ENCODE peak calls at places on chromosome 15, in six cellular contexts. H is activated naive CD8-positive, alpha-beta T cell treated with anti-CD3 and anti-CD28 coated beads, Interleukin-2, amount 50 U/mL, for 24 hours; U is pancreas; P is Right ventricle myocardium superior; Y is HepG2; X is left cardiac atrium. A is an unnamed sample.

GRCh38 chr15:60682615-60683014 is 203.7 kb upstream of the ICE2 start:
- ATAC-seq in H (no peak), U (no peak), P (peak; percentile 84), Y (no peak), X (peak; percentile 81), A (no peak)

GRCh38 chr15:67533873-67534272 is 8.6 kb upstream of the MAP2K5 start:
- ATAC-seq in H (no peak), U (no peak), P (no peak), Y (no peak), X (no peak), A (no peak)

GRCh38 chr15:58221591-58222241 is 83.5 kb downstream of the AQP9 start:
- ATAC-seq in H (no peak), U (peak; percentile 75), P (no peak), Y (peak; percentile 96), X (no peak), A (peak; percentile 98)

GRCh38 chr15:87045741-87046140 is 966.1 kb downstream of the AGBL1 start:
- ATAC-seq in H (no peak), U (no peak), P (no peak), Y (no peak), X (no peak), A (no peak)

GRCh38 chr15:79294075-79294474 is 11.6 kb downstream of the ANKRD34C start:
- ATAC-seq in H (no peak), U (no peak), P (no peak), Y (no peak), X (no peak), A (no peak)

GRCh38 chr15:63991706-63992105 is 54.6 kb downstream of the DAPK2 start:
- ATAC-seq in H (no peak), U (no peak), P (peak; percentile 18), Y (no peak), X (no peak), A (no peak)

GRCh38 chr15:38683382-38684242 is 119.0 kb upstream of the RASGRP1 start:
- ATAC-seq in H (peak; percentile 77), U (peak; percentile 99), P (peak; percentile 81), Y (peak; percentile 84), X (peak; percentile 86), A (peak; percentile 93)

GRCh38 chr15:28252831-28253230 is 69.1 kb downstream of the HERC2 start:
- ATAC-seq in H (no peak), U (no peak), P (no peak), Y (no peak), X (no peak), A (no peak)

GRCh38 chr15:90819390-90819789 is 49.0 kb upstream of the FURIN start:
- ATAC-seq in H (peak; percentile 29), U (peak; percentile 86), P (peak; percentile 86), Y (peak; percentile 44), X (peak; percentile 71), A (no peak)

GRCh38 chr15:99253381-99254090 is 2.3 kb downstream of the LRRC28 start:
- ATAC-seq in H (no peak), U (no peak), P (no peak), Y (no peak), X (no peak), A (peak; percentile 46)

GRCh38 chr15:29844290-29844903 is 22.1 kb upstream of the TJP1 start:
- ATAC-seq in H (no peak), U (no peak), P (no peak), Y (no peak), X (no peak), A (no peak)

GRCh38 chr15:101188517-101189340 is 63.1 kb downstream of the CHSY1 start:
- ATAC-seq in H (peak; percentile 55), U (peak; percentile 30), P (peak; percentile 53), Y (no peak), X (peak; percentile 58), A (peak; percentile 33)

GRCh38 chr15:27271258-27271657 is 300.3 kb downstream of the GABRG3 start:
- ATAC-seq in H (no peak), U (no peak), P (no peak), Y (no peak), X (no peak), A (no peak)

GRCh38 chr15:23052522-23052921 is 13.2 kb upstream of the TUBGCP5 start:
- ATAC-seq in H (no peak), U (no peak), P (no peak), Y (no peak), X (no peak), A (no peak)

GRCh38 chr15:70596354-70597055 is 166.9 kb downstream of the UACA start:
- ATAC-seq in H (peak; percentile 84), U (no peak), P (no peak), Y (peak; percentile 95), X (no peak), A (peak; percentile 83)

GRCh38 chr15:39195988-39196486 is 384.8 kb upstream of the THBS1 start:
- ATAC-seq in H (no peak), U (no peak), P (no peak), Y (no peak), X (no peak), A (peak; percentile 65)

GRCh38 chr15:68526269-68526668 is 52.5 kb upstream of the CORO2B start:
- ATAC-seq in H (peak; percentile 72), U (no peak), P (no peak), Y (no peak), X (no peak), A (peak; percentile 30)